ENCODE peak calls at places on chromosomes 11 and 22, in eight cellular contexts. U, S, L, V, M, R, D and F are unnamed samples.

GRCh38 chr22:37274380-37274862 is 7.9 kb upstream of the CYTH4 start:
- DNase-seq in U (no peak), S (peak; percentile 78), L (no peak), V (no peak), M (peak; percentile 25), R (peak; percentile 29), D (no peak), F (no peak)

GRCh38 chr22:46902998-46903916 is 140.8 kb downstream of the TBC1D22A start:
- DNase-seq in U (no peak), S (no peak), L (peak; percentile 74), V (no peak), M (no peak), R (no peak), D (no peak), F (no peak)

GRCh38 chr11:1825039-1825740 is 9.6 kb upstream of the SYT8 start:
- DNase-seq in U (peak; percentile 52), S (no peak), L (peak; percentile 92), V (no peak), M (peak; percentile 75), R (peak; percentile 52), D (peak; percentile 85), F (no peak)

GRCh38 chr22:31230155-31230870 is 18.2 kb downstream of the LIMK2 start:
- DNase-seq in U (peak; percentile 78), S (no peak), L (no peak), V (no peak), M (no peak), R (no peak), D (no peak), F (no peak)

GRCh38 chr11:84788220-84788619 is 838.9 kb downstream of the DLG2 start:
- DNase-seq in U (no peak), S (no peak), L (no peak), V (no peak), M (no peak), R (no peak), D (no peak), F (no peak)

GRCh38 chr22:50320671-50321325 is 6.0 kb downstream of the DENND6B start:
- DNase-seq in U (no peak), S (no peak), L (no peak), V (no peak), M (no peak), R (no peak), D (no peak), F (no peak)

GRCh38 chr22:29720824-29721323 is 1.1 kb downstream of the CABP7 start:
- DNase-seq in U (no peak), S (no peak), L (no peak), V (no peak), M (no peak), R (no peak), D (no peak), F (no peak)

GRCh38 chr11:1734571-1735081 is 15.8 kb downstream of the IFITM10 start:
- DNase-seq in U (no peak), S (no peak), L (no peak), V (no peak), M (no peak), R (no peak), D (no peak), F (no peak)

GRCh38 chr22:43996170-43996980 is 27.7 kb upstream of the PARVB start:
- DNase-seq in U (no peak), S (peak; percentile 73), L (no peak), V (no peak), M (peak; percentile 25), R (peak; percentile 71), D (no peak), F (no peak)

GRCh38 chr11:125483592-125483991 is 12.5 kb downstream of the FEZ1 start:
- DNase-seq in U (no peak), S (no peak), L (no peak), V (no peak), M (no peak), R (no peak), D (no peak), F (no peak)

GRCh38 chr11:78795862-78796261 is 221.2 kb upstream of the NARS2 start:
- DNase-seq in U (no peak), S (no peak), L (no peak), V (no peak), M (no peak), R (no peak), D (no peak), F (no peak)

GRCh38 chr11:35335226-35335625 is 84.1 kb downstream of the SLC1A2 start:
- DNase-seq in U (peak; percentile 61), S (no peak), L (no peak), V (no peak), M (no peak), R (no peak), D (no peak), F (no peak)

GRCh38 chr11:3225159-3225758 is 6.6 kb upstream of the MRGPRG start:
- DNase-seq in U (no peak), S (no peak), L (no peak), V (no peak), M (peak; percentile 8), R (no peak), D (no peak), F (no peak)

GRCh38 chr11:45371251-45371749 is 85.2 kb upstream of the SYT13 start:
- DNase-seq in U (peak; percentile 78), S (peak; percentile 44), L (peak; percentile 96), V (peak; percentile 45), M (peak; percentile 68), R (peak; percentile 82), D (peak; percentile 84), F (peak; percentile 7)

GRCh38 chr22:16562711-16563554 is 29.7 kb downstream of the CCT8L2 start:
- DNase-seq in U (no peak), S (peak; percentile 21), L (no peak), V (no peak), M (no peak), R (no peak), D (no peak), F (no peak)

GRCh38 chr11:1862588-1863351 is 9.9 kb downstream of the LSP1 start:
- DNase-seq in U (peak; percentile 45), S (no peak), L (no peak), V (no peak), M (no peak), R (no peak), D (peak; percentile 40), F (no peak)

GRCh38 chr22:27046126-27046525 is 388.7 kb downstream of the MIAT start:
- DNase-seq in U (no peak), S (no peak), L (no peak), V (no peak), M (no peak), R (no peak), D (no peak), F (no peak)

DNA sequence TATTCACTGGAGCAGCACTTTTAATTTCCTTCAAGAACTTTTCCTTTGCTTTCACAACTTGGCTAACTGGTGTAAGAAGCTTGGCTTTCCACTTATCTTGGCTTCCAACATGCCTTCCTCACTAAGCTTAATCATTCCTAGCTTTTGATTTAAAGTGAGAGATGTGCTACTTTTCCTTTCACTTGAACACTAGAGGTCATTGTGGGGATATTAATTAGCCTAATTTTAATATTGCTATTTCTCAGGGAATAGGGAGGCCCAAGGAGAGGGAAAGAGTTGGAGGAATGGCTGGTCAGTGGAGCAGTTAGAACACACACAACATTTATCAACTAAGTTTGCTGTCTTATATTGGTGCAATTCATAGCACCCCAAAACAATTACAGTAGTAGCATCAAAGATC is 24.6 kb upstream of the CCDC90B start:
- DNase-seq in U (no peak), S (no peak), L (no peak), V (no peak), M (no peak), R (no peak), D (no peak), F (no peak)
- TF ChIP-seq CTCF in U (no peak), S (no peak), L (no peak), V (no peak), M (peak; percentile 54), R (no peak), D (no peak), F (no peak)

GRCh38 chr11:27482793-27483192 is 10.2 kb upstream of the LGR4 start:
- DNase-seq in U (no peak), S (no peak), L (no peak), V (no peak), M (no peak), R (no peak), D (no peak), F (no peak)
- H3K4me3 ChIP-seq in U (no peak overlapping the region), S (no peak overlapping the region), L (no peak overlapping the region), V (no peak overlapping the region), M (no peak overlapping the region), R (no peak overlapping the region), D (no peak overlapping the region), F (no peak overlapping the region)

GRCh38 chr22:45210577-45211431 is 29.9 kb downstream of the KIAA0930 start:
- DNase-seq in U (no peak), S (no peak), L (no peak), V (no peak), M (no peak), R (no peak), D (no peak), F (no peak)

GRCh38 chr22:45212306-45212709 is 28.4 kb downstream of the KIAA0930 start:
- DNase-seq in U (peak; percentile 88), S (peak; percentile 83), L (peak; percentile 63), V (peak; percentile 36), M (peak; percentile 48), R (peak; percentile 74), D (peak; percentile 55), F (peak; percentile 70)

GRCh38 chr22:45211848-45212247 is 28.8 kb downstream of the KIAA0930 start:
- DNase-seq in U (no peak), S (no peak), L (no peak), V (no peak), M (no peak), R (no peak), D (peak; percentile 25), F (no peak)

GRCh38 chr22:45210174-45210573 is 30.5 kb downstream of the KIAA0930 start:
- DNase-seq in U (no peak), S (no peak), L (no peak), V (no peak), M (no peak), R (no peak), D (no peak), F (no peak)

DNA sequence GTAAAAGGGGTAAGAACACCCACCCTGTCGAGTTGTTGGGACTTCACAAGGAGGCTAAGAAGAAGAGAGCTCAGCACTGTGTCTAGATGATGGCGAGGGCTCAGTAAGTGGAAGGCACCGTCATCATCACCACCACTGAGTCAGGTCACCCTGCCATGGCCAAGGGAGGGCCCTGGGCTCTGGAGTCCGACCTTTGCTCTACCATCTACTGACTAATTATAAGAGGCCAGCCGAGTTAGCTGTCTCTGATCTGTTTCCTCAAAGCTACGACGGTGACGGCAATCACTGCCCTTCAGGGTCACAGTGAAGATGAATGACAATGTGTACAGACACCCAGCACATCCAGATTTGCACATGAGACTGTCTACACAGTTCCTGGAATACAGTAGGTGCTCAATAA is 29.3 kb downstream of the KIAA0930 start:
- DNase-seq in U (no peak), S (no peak), L (no peak), V (no peak), M (no peak), R (no peak), D (no peak), F (no peak)
- H3K27ac ChIP-seq in U (no peak overlapping the region), S (no peak overlapping the region), L (no peak overlapping the region), V (no peak overlapping the region), M (no peak overlapping the region), R (no peak overlapping the region), D (peak overlapping the region; percentile 96), F (peak overlapping the region; percentile 93)

DNA sequence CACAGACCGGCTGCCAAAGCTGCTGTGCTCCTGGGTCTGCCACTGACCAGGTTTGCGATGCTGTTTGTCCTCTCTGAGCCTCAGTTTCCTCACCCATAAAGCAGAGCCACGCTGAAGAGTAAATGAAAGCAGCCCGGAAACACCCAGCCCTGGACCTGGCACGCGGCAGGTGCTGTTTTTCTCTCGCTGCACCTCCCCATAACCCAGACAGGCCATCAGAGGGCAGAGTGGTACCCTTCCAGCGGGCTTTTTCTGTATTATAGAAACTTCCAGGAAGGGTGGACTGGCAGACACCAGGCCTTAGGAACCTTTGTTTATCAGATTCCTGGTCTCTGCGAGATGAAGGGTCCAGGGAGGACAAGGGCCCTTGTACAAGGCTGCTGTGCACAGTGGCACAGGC is 17.9 kb upstream of the FGF19 start:
- DNase-seq in U (no peak), S (no peak), L (peak; percentile 59), V (no peak), M (peak; percentile 36), R (no peak), D (no peak), F (no peak)
- TF ChIP-seq CTCF in U (peak; percentile 33), S (no peak), L (peak; percentile 74), V (no peak), M (peak; percentile 35), R (no peak), D (peak; percentile 31), F (peak; percentile 40)